ENCODE peak calls at places on chromosomes 12 and 14, in four cellular contexts. K is IMR-90, O is mesenchymal stem cell, N is mesendoderm. T is an unnamed sample.

GRCh38 chr14:103026988-103027387 is 30.4 kb downstream of the CDC42BPB start:
- DNase-seq in N (no peak), K (no peak), O (no peak), T (no peak)

GRCh38 chr12:25985296-25985992 is 27.0 kb downstream of the RASSF8 start:
- DNase-seq in N (no peak), O (no peak), K (no peak), T (no peak)

GRCh38 chr12:122888232-122888752 is 7.6 kb downstream of the VPS37B start:
- DNase-seq in O (peak; percentile 85), N (peak; percentile 95), K (peak; percentile 69), T (peak; percentile 89)

GRCh38 chr12:111409403-111410228 is 3.9 kb downstream of the SH2B3 start:
- DNase-seq in K (peak; percentile 67), N (peak; percentile 79), O (peak; percentile 94), T (no peak)

GRCh38 chr12:78306236-78306635 is 475.5 kb downstream of the NAV3 start:
- DNase-seq in K (no peak), O (no peak), N (no peak), T (peak; percentile 47)

GRCh38 chr14:102532204-102532658 is 22.7 kb upstream of the ANKRD9 start:
- DNase-seq in O (no peak), K (peak; percentile 17), N (no peak), T (peak; percentile 79)

GRCh38 chr12:46343122-46343852 is 29.3 kb downstream of the SLC38A2 start:
- DNase-seq in N (no peak), K (no peak), O (no peak), T (no peak)

GRCh38 chr12:6053541-6053940 is 70.9 kb downstream of the VWF start:
- DNase-seq in N (peak; percentile 63), O (no peak), K (peak; percentile 36), T (no peak)

GRCh38 chr12:106380954-106381353 is 23.4 kb downstream of the POLR3B start:
- DNase-seq in K (no peak), N (no peak), O (no peak), T (no peak)

GRCh38 chr14:101114726-101115481 is 211.4 kb upstream of the RTL1 start:
- DNase-seq in K (no peak), N (no peak), O (no peak), T (no peak)

GRCh38 chr12:10182662-10183061 is 3.8 kb downstream of the TMEM52B start:
- DNase-seq in K (peak; percentile 92), N (no peak), O (peak; percentile 96), T (peak; percentile 60)

GRCh38 chr12:110531741-110532333 is 29.7 kb downstream of the RAD9B start:
- DNase-seq in O (peak; percentile 48), K (peak; percentile 53), N (no peak), T (no peak)

GRCh38 chr12:124392991-124393790 is 98.3 kb downstream of the RFLNA start:
- DNase-seq in K (peak; percentile 58), N (peak; percentile 76), O (peak; percentile 84), T (no peak)

GRCh38 chr14:71620401-71620800 is 311.8 kb upstream of the RGS6 start:
- DNase-seq in N (no peak), K (peak; percentile 82), O (peak; percentile 54), T (no peak)

GRCh38 chr12:1936406-1937320 is 18.2 kb upstream of the CACNA2D4 start:
- DNase-seq in O (peak; percentile 38), K (peak; percentile 82), N (no peak), T (no peak)

GRCh38 chr14:96038558-96038919 is 623 bp upstream of the C14orf132 start:
- DNase-seq in K (no peak), N (peak; percentile 23), O (no peak), T (no peak)

GRCh38 chr14:76772300-76773187 is 11.3 kb downstream of the VASH1 start:
- DNase-seq in K (peak; percentile 61), N (peak; percentile 95), O (peak; percentile 95), T (no peak)

GRCh38 chr12:46164186-46164585 is 104.7 kb downstream of the SLC38A1 start:
- DNase-seq in O (no peak), K (no peak), N (no peak), T (peak; percentile 61)

GRCh38 chr12:106446429-106447092 is 89.0 kb downstream of the POLR3B start:
- DNase-seq in K (no peak), N (no peak), O (no peak), T (no peak)

GRCh38 chr12:65756956-65757511 is 67.2 kb upstream of the HMGA2 start:
- DNase-seq in O (no peak), N (no peak), K (peak; percentile 16), T (no peak)

GRCh38 chr12:6829532-6830220 is 1.5 kb downstream of the P3H3 start:
- DNase-seq in N (no peak), O (peak; percentile 77), K (peak; percentile 43), T (no peak)

GRCh38 chr12:60035835-60036234 is 440.0 kb downstream of the SLC16A7 start:
- DNase-seq in O (no peak), N (no peak), K (peak; percentile 27), T (peak; percentile 39)

GRCh38 chr14:69153848-69154208 is 909 bp upstream of the DCAF5 start:
- DNase-seq in K (no peak), N (no peak), O (no peak), T (no peak)

GRCh38 chr12:88931598-88931997 is 351.3 kb upstream of the KITLG start:
- DNase-seq in K (no peak), O (no peak), N (peak; percentile 66), T (no peak)

GRCh38 chr12:58030566-58031279 is 89.4 kb downstream of the ATP23 start:
- DNase-seq in O (peak; percentile 1), K (peak; percentile 4), N (no peak), T (no peak)

GRCh38 chr12:122004633-122005071 is 17.0 kb upstream of the BCL7A start:
- DNase-seq in O (no peak), K (peak; percentile 28), N (no peak), T (no peak)

GRCh38 chr14:65847065-65847847 is 434.7 kb downstream of the FUT8 start:
- DNase-seq in K (no peak), N (no peak), O (no peak), T (no peak)

GRCh38 chr12:58847876-58848600 is 72.3 kb downstream of the LRIG3 start:
- DNase-seq in N (peak; percentile 33), K (no peak), O (no peak), T (no peak)

GRCh38 chr12:55642275-55643068 is 5.8 kb downstream of the OR10P1 start:
- DNase-seq in O (no peak), K (no peak), N (no peak), T (peak; percentile 13)

GRCh38 chr12:114682920-114683708 is 861 bp downstream of the TBX3 start:
- DNase-seq in O (no peak), N (peak; percentile 33), K (no peak), T (peak; percentile 55)

GRCh38 chr12:91396296-91396695 is 213.7 kb upstream of the DCN start:
- DNase-seq in N (no peak), K (no peak), O (no peak), T (no peak)

GRCh38 chr12:31370645-31371620 is 45.0 kb upstream of the SINHCAF start:
- DNase-seq in N (peak; percentile 98), K (no peak), O (peak; percentile 41), T (peak; percentile 83)
- H3K23ac ChIP-seq in N (no peak overlapping the region), K (no peak overlapping the region), O (no peak overlapping the region), T (no peak overlapping the region)

DNA sequence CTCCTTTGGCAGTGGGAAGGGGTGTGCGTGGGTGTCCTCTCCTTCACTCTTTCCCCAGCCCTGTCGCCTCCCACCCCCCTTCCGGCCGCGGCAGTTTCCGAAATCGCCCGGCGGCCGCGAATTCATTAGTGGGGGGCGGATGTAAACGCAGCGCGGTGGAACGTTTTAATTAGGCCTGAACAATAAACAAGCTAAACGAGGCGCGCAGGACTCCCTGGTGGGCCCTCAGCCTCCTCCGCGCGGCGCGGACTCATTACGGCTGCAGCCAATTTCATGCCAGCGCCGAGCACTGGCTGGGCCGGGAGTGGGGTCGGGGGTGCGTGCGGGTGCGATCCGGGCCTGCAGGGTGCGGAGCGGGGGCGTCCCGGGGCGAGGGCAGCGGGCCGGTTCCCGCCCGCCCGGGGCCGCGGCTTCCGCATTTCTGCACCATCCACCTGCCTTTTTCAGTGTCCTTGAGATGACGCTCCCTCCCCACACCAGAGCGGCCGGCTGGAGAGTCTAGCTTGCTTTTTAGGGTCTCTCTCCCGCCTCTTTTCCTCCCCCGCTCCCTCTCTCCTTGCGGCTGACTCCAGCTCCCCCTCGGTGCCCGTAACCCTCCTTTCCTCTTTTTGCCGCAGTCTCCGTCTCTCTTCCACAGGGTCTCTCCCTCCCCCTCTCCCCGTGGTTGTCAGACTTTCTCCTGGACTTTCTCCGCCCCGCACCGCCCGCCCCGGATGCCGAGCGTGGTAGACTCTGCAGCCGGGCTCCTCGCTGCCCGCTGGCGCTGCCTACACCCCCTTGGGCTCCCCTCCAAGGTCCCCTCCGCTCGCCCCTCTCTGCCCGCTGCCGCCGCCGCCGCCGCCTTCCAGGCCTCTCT is at the start of gene CISTR:
- DNase-seq in K (no peak), N (peak; percentile 28), O (peak; percentile 20), T (no peak)
- H2AK5ac ChIP-seq in K (no peak within 1 kb of the TSS), N (no peak within 1 kb of the TSS), O (no peak within 1 kb of the TSS), T (no peak within 1 kb of the TSS)

GRCh38 chr14:104789752-104790743 is 5.5 kb downstream of the AKT1 start:
- DNase-seq in K (no peak), N (no peak), O (no peak), T (no peak)

GRCh38 chr14:104786726-104787675 is 8.5 kb downstream of the AKT1 start:
- DNase-seq in N (no peak), O (no peak), K (no peak), T (no peak)

GRCh38 chr14:104787736-104788532 is 7.6 kb downstream of the AKT1 start:
- DNase-seq in O (no peak), K (no peak), N (no peak), T (peak; percentile 41)

GRCh38 chr14:104788873-104789663 is 6.5 kb downstream of the AKT1 start:
- DNase-seq in N (no peak), O (no peak), K (no peak), T (no peak)

GRCh38 chr14:104788533-104788818 is 7.1 kb downstream of the AKT1 start:
- DNase-seq in N (no peak), K (no peak), O (no peak), T (no peak)
- H3K79me1 ChIP-seq in N (peaks cover 16% of the 10 kb centered on the region), K (peaks cover 66% of the 10 kb centered on the region), O (peaks cover 49% of the 10 kb centered on the region), T (no peaks in the 10 kb centered on the region)

GRCh38 chr14:75578786-75579781 is 664 bp downstream of the FLVCR2 start:
- DNase-seq in N (peak; percentile 82), O (peak; percentile 77), K (peak; percentile 31), T (peak; percentile 55)
- H3K23ac ChIP-seq in N (peak overlapping the region; percentile 80), O (no peak overlapping the region), K (peak overlapping the region; percentile 0), T (no peak overlapping the region)

DNA sequence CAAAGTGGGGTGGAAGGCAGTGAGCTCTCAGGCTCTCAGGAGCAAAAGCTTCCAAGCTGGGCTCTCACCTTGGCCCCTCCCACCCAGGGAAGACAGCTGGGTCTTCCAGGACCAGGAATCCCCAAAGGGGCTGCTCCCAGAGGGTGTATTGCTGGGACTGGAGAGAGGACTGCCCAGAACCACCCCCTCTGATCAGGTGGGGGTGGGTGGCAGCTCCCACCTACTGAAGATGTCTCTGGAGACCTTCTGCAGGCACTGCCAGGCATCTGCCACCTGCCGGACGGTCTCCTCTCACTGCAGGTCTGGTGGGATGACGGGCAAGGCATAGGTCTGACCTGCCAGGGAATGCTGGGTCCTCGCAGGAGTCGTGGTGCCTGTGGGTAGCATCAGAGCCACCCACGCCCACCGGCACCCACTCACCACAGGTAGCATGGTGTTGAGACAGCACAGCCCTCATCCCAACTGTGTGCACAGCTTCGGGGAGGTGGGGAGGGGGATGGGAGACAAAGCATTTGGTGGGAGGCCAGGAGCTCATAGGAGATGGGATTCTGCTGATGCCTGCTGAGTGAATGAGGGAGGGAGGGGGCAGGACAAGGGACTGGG is 103.2 kb downstream of the SINHCAF start:
- DNase-seq in O (no peak), K (no peak), N (no peak), T (no peak)
- H2AK5ac ChIP-seq in O (no peak overlapping the region), K (no peak overlapping the region), N (no peak overlapping the region), T (no peak overlapping the region)